ENCODE peak calls at places on chromosomes 2 and 18, in nine cellular contexts. S is GM12865, D is Calu3, W is mammary epithelial cell, H is PC-3, J is transverse colon, R is heart left ventricle, Y is GM10248, C is astrocyte of the cerebellum. A is an unnamed sample.

GRCh38 chr18:60499675-60500074 is 127.1 kb upstream of the MC4R start:
- DNase-seq in S (no peak), D (no peak), W (no peak), H (no peak), J (no peak), R (no peak), Y (no peak), C (no peak), A (no peak)

GRCh38 chr2:127084611-127085031 is 22.3 kb downstream of the BIN1 start:
- DNase-seq in S (no peak), D (peak; percentile 18), W (no peak), H (no peak), J (no peak), R (no peak), Y (no peak), C (no peak), A (no peak)

GRCh38 chr2:33457588-33458247 is 18.7 kb upstream of the RASGRP3 start:
- DNase-seq in S (no peak), D (no peak), W (no peak), H (no peak), J (no peak), R (no peak), Y (peak; percentile 37), C (no peak), A (no peak)

GRCh38 chr18:55452123-55452611 is 135.8 kb downstream of the TCF4 start:
- DNase-seq in S (no peak), D (no peak), W (peak; percentile 71), H (no peak), J (no peak), R (peak; percentile 58), Y (no peak), C (peak; percentile 13), A (no peak)

GRCh38 chr2:46034535-46034934 is 262.7 kb upstream of the EPAS1 start:
- DNase-seq in S (no peak), D (peak; percentile 36), W (no peak), H (no peak), J (no peak), R (peak; percentile 72), Y (no peak), C (no peak), A (no peak)

GRCh38 chr2:105494683-105495425 is 96.0 kb upstream of the FHL2 start:
- DNase-seq in S (no peak), D (no peak), W (no peak), H (no peak), J (peak; percentile 56), R (peak; percentile 77), Y (no peak), C (no peak), A (no peak)

GRCh38 chr2:179751184-179751809 is 110.1 kb downstream of the ZNF385B start:
- DNase-seq in S (peak; percentile 10), D (no peak), W (peak; percentile 9), H (peak; percentile 50), J (no peak), R (no peak), Y (peak; percentile 16), C (no peak), A (no peak)

GRCh38 chr2:132669854-132670103 is 226 bp downstream of the LYPD1 start:
- DNase-seq in S (no peak), D (no peak), W (peak; percentile 20), H (peak; percentile 45), J (no peak), R (no peak), Y (no peak), C (no peak), A (no peak)

GRCh38 chr2:56770490-56770889 is 586.7 kb downstream of the CCDC85A start:
- DNase-seq in S (no peak), D (no peak), W (peak; percentile 3), H (peak; percentile 40), J (no peak), R (no peak), Y (no peak), C (no peak), A (no peak)

GRCh38 chr2:70733428-70734185 is 34.4 kb downstream of the ADD2 start:
- DNase-seq in S (no peak), D (no peak), W (no peak), H (no peak), J (no peak), R (no peak), Y (no peak), C (no peak), A (no peak)

GRCh38 chr2:227379095-227379494 is at the start of gene TM4SF20:
- DNase-seq in S (no peak), D (no peak), W (no peak), H (no peak), J (no peak), R (no peak), Y (no peak), C (no peak), A (no peak)

GRCh38 chr2:227378371-227378782 is 729 bp downstream of the TM4SF20 start:
- DNase-seq in S (no peak), D (no peak), W (peak; percentile 88), H (no peak), J (no peak), R (no peak), Y (no peak), C (no peak), A (no peak)

GRCh38 chr2:227376911-227377396 is 2.2 kb downstream of the TM4SF20 start:
- DNase-seq in S (peak; percentile 12), D (no peak), W (no peak), H (no peak), J (no peak), R (no peak), Y (no peak), C (no peak), A (no peak)

GRCh38 chr2:227374158-227374557 is 4.9 kb downstream of the TM4SF20 start:
- DNase-seq in S (peak; percentile 47), D (no peak), W (peak; percentile 68), H (peak; percentile 26), J (no peak), R (no peak), Y (no peak), C (peak; percentile 76), A (no peak)

GRCh38 chr2:227377461-227378351 is 1.4 kb downstream of the TM4SF20 start:
- DNase-seq in S (peak; percentile 26), D (no peak), W (no peak), H (no peak), J (no peak), R (no peak), Y (no peak), C (no peak), A (no peak)
- TF ChIP-seq CTCF in S (peak; percentile 26), D (no peak), W (no peak), H (peak; percentile 42), J (no peak), R (no peak), Y (peak; percentile 8), C (no peak), A (no peak)

DNA sequence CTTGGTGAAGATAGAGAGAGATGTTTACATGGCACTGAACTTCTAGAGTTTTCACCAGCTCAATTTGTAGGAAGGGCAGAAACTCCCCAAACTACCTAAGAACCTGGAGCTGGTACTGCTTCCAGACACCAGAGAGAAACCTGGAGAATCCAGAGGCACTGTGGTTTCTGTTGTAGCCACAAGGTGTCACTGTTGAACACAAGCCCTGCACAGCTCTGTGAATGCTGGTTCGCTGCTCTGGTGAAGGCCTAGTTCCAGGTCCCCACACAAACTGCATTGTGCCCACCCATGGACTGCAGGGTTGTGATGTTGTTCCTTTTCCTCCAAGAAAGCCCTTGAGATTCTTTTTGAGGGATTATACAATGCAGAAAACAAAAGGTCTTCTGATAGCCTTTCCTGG is 150.5 kb upstream of the HS6ST1 start:
- DNase-seq in S (no peak), D (no peak), W (no peak), H (peak; percentile 12), J (no peak), R (no peak), Y (no peak), C (no peak), A (no peak)
- TF ChIP-seq CTCF in S (peak; percentile 32), D (peak; percentile 24), W (peak; percentile 23), H (peak; percentile 61), J (no peak), R (no peak), Y (no peak), C (no peak), A (peak; percentile 3)

GRCh38 chr2:62913311-62913710 is 137.3 kb upstream of the OTX1 start:
- DNase-seq in S (no peak), D (no peak), W (no peak), H (no peak), J (no peak), R (no peak), Y (no peak), C (no peak), A (no peak)
- TF ChIP-seq CTCF in S (no peak), D (no peak), W (no peak), H (no peak), J (no peak), R (no peak), Y (no peak), C (no peak), A (no peak)

GRCh38 chr2:164617466-164617865 is 3.8 kb downstream of the GRB14 start:
- DNase-seq in S (no peak), D (no peak), W (peak; percentile 35), H (peak; percentile 13), J (no peak), R (no peak), Y (no peak), C (no peak), A (no peak)

GRCh38 chr2:164621761-164622105 is 451 bp upstream of the GRB14 start:
- DNase-seq in S (no peak), D (peak; percentile 52), W (peak; percentile 5), H (no peak), J (peak; percentile 8), R (peak; percentile 44), Y (peak; percentile 16), C (no peak), A (no peak)

GRCh38 chr2:164622338-164623106 is 1.2 kb upstream of the GRB14 start:
- DNase-seq in S (no peak), D (no peak), W (no peak), H (no peak), J (no peak), R (no peak), Y (no peak), C (no peak), A (no peak)

GRCh38 chr2:164624296-164624695 is 3.0 kb upstream of the GRB14 start:
- DNase-seq in S (no peak), D (no peak), W (no peak), H (no peak), J (no peak), R (no peak), Y (no peak), C (no peak), A (no peak)

DNA sequence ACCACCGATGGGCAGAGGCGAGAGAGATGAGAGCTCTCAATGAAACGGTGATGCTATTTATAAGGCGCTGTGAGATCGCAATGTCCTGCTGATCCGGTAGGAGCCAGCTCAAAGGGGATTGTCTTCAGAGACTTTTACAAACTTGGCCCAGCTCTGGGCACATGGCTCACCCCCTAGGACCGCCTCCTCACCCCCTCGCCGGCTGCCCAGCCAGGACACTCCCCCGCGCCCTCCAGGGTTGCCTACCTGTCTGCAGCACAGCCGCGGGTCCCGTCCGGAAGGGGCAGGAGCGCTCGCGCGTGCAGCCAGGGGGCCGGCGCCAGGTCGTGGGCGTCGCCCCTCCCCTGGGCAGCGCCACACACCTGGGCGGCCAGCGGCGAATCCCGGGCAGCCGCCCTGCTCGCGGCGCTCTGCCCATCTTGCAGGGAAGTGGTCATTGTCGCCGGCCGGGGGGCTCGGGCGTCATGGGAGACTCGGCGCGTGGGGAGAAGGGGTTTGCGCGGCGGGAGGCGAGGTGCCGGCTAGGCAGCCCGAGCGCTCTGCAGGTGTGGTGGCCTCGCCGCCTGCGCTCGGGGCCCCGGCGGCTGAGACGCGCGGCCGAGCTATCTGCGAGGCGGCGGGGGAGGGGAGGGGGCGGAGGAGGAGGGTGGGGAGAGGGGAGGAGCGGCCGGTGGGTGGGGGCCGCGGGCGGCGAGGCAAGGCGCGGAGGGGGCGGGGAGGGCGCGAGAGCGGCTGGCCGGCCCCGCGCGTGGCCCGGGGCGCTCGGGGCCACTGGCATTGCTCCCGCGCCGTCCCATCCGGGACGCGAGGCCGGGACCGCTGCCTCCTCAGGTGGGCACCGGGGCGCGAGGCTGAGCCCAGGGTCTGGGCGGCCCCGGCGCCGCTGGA is at the start of gene GRB14:
- DNase-seq in S (no peak), D (peak; percentile 94), W (peak; percentile 84), H (peak; percentile 31), J (peak; percentile 25), R (peak; percentile 65), Y (no peak), C (no peak), A (peak; percentile 34)
- TF ChIP-seq CTCF in S (no peak), D (peak; percentile 11), W (no peak), H (no peak), J (no peak), R (no peak), Y (no peak), C (no peak), A (no peak)

A was measured in D721Med.